ENCODE peak calls at places on chromosomes 7 and 10, in eight cellular contexts. Y is heart left ventricle, Q is B cell, U is choroid plexus epithelial cell, W is GM20000, I is MM.1S, R is bronchial epithelial cell, G is AG09309. A is an unnamed sample.

GRCh38 chr10:34181545-34182300 is 633.4 kb downstream of the PARD3 start:
- DNase-seq in Y (peak), Q (no peak), U (peak), W (no peak), I (peak), R (peak), G (no peak), A (no peak)

GRCh38 chr7:27113991-27114866 is 11.7 kb upstream of the HOXA2 start:
- DNase-seq in Y (no peak), Q (no peak), U (no peak), W (no peak), I (no peak), R (no peak), G (no peak), A (no peak)

GRCh38 chr10:131901181-131901829 is 497 bp downstream of the PPP2R2D start:
- DNase-seq in Y (peak), Q (no peak), U (peak), W (peak), I (peak), R (no peak), G (no peak), A (no peak)

GRCh38 chr10:34160595-34160994 is 654.5 kb downstream of the PARD3 start:
- DNase-seq in Y (no peak), Q (no peak), U (no peak), W (no peak), I (no peak), R (no peak), G (no peak), A (no peak)

GRCh38 chr7:30237271-30237695 is 47.1 kb upstream of the ZNRF2 start:
- DNase-seq in Y (no peak), Q (no peak), U (no peak), W (no peak), I (peak), R (peak), G (no peak), A (no peak)

GRCh38 chr7:57819491-57819981 is 369.6 kb downstream of the ZNF716 start:
- DNase-seq in Y (no peak), Q (no peak), U (no peak), W (no peak), I (no peak), R (no peak), G (no peak), A (no peak)

GRCh38 chr10:49613160-49613881 is 516 bp upstream of the CHAT start:
- DNase-seq in Y (no peak), Q (no peak), U (no peak), W (peak), I (no peak), R (no peak), G (no peak), A (no peak)

GRCh38 chr7:17696422-17696821 is 243.9 kb downstream of the SNX13 start:
- DNase-seq in Y (peak), Q (no peak), U (peak), W (no peak), I (no peak), R (peak), G (peak), A (no peak)

GRCh38 chr10:54133201-54133600 is 667.8 kb downstream of the PCDH15 start:
- DNase-seq in Y (no peak), Q (no peak), U (no peak), W (no peak), I (peak), R (peak), G (no peak), A (no peak)

GRCh38 chr7:95511716-95512260 is 26.0 kb downstream of the ASB4 start:
- DNase-seq in Y (peak), Q (peak), U (peak), W (peak), I (peak), R (peak), G (peak), A (peak)

GRCh38 chr10:89302628-89303027 is 782 bp downstream of the IFIT2 start:
- DNase-seq in Y (no peak), Q (no peak), U (peak), W (no peak), I (no peak), R (peak), G (no peak), A (no peak)

GRCh38 chr7:84337386-84337785 is 142.8 kb upstream of the SEMA3A start:
- DNase-seq in Y (no peak), Q (no peak), U (peak), W (no peak), I (no peak), R (peak), G (no peak), A (no peak)

DNA sequence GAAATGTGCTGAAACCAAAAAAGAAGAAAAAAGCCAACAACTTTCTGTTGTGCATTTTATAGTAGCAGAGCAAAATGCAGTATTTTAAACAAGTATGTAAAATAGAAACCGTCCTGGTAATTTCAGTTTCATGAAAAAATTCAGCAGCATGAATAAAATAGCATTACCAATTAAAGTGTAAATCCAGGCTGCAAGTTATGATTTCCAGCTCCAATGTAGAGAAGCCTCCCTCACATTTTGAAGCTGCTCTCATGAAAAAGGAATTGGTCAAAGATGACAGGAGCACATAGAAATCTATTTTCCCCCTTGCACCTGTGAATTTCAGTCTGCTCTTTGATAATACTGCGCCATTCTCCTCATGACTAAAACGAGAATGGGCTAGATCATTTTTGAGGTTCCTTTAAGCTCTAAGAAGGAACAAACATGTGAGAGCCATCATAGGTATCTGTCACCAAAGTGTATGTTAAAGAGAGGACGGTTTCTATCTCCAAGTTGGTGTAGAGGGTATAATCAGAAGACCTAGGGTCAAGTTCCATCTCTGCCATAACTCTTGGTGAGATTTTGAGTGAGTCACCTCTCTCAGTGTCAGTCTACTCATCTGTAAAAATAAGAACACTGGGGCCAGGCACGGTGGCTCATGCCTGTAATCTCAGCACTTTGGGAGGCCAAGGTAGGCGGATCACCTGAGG is 107.5 kb downstream of the MTPAP start:
- DNase-seq in Y (no peak), Q (no peak), U (no peak), W (no peak), I (peak), R (no peak), G (no peak), A (no peak)
- TF ChIP-seq CTCF in Y (no peak), Q (no peak), U (no peak), W (no peak), I (no peak), R (no peak), G (no peak), A (no peak)

DNA sequence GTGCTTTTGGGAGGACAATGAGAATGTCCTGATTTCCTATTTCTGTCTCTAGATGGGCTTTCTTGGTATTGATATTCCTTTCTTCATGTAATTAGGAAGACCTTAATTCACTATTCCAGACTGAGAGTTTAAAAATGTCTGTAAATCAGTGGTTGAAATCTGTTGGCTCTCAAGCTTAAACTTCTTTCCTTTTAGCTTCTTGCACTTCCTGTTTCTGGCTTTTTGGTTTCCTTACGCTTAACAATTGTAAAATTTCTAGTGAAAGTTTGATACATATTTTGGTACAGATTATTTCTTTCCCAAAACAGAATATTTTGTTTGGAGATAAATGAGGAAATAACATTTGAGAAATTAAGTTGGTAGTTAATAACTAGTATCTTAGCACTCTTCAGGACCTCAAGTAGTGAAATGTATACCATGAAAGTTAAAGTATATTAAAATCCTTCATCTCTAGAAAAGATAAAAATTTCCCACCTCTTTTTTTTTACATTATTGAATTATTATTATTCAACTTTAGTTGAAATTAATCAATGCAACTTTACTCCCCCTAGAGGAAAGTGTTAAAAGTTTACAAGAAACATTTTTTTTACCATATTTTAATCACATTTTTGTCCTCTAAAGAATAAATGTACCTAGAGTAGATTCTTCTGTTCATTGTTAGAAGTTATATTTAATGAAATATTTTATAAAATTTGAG is 137.2 kb downstream of the PHTF2 start:
- DNase-seq in Y (no peak), Q (no peak), U (peak), W (no peak), I (no peak), R (peak), G (no peak), A (no peak)
- TF ChIP-seq CTCF in Y (peak), Q (peak), U (no peak), W (no peak), I (peak), R (no peak), G (no peak), A (no peak)

GRCh38 chr10:23157691-23158369 is 34.3 kb upstream of the PTF1A start:
- DNase-seq in Y (no peak), Q (no peak), U (peak), W (peak), I (peak), R (peak), G (peak), A (peak)
- TF ChIP-seq CTCF in Y (no peak), Q (no peak), U (peak), W (peak), I (no peak), R (peak), G (no peak), A (no peak)

GRCh38 chr10:127524229-127524628 is 24.9 kb upstream of the NPS start:
- DNase-seq in Y (no peak), Q (no peak), U (no peak), W (no peak), I (no peak), R (no peak), G (no peak), A (no peak)
- TF ChIP-seq CTCF in Y (no peak), Q (no peak), U (peak), W (no peak), I (no peak), R (peak), G (no peak), A (peak)

DNA sequence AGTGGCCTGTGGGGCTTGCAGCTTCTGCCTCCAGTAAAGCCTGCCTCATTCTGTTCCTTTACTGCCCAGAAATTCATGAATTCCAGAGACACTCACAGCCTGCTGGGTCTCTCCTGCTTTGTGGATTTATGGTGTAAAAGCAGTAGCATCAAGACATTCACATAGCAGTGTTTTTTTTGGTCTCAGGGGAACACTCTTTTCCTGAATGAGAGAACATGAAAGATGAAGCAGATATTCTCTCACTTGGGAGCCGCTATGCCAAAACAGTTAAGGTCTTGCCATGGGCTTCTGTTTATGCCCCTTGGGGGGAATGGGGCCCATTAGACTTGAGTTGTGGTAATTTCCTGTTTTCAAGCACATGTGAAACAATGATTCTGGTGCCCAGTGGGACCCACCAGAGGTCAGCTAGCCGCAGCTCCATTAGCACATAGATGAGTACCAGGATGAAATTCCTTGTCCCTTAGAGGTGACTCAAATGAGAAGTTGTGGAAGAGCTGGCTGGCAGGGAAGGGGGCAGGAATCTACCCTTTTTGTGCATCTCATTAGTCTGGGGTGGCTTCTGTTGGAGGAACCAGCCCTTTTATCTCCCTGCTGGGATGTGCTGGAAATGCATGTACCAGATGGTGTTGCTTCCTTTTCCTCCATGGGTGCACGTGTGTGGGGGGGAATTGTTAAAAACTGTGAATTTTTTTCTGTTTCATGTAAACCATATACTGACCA is 13.2 kb downstream of the BMPER start:
- DNase-seq in Y (no peak), Q (no peak), U (no peak), W (no peak), I (no peak), R (no peak), G (no peak), A (no peak)
- TF ChIP-seq CTCF in Y (no peak), Q (no peak), U (no peak), W (no peak), I (no peak), R (no peak), G (no peak), A (no peak)

A was measured in HFF-Myc.